ENCODE peak calls at places on chromosome 3, in six cellular contexts. A is MCF 10A, H is AG04450, X is body of pancreas, W is lower lobe of right lung, V is AG10803. O is an unnamed sample.

GRCh38 chr3:154428369-154429206 is 1.4 kb downstream of the GPR149 start:
- DNase-seq in A (no peak), H (no peak), X (no peak), W (no peak), V (no peak), O (no peak)

GRCh38 chr3:150783920-150784746 is 21.2 kb upstream of the SIAH2 start:
- DNase-seq in A (peak; percentile 42), H (no peak), X (no peak), W (no peak), V (no peak), O (no peak)

GRCh38 chr3:18891641-18892040 is 256.7 kb upstream of the KCNH8 start:
- DNase-seq in A (no peak), H (no peak), X (no peak), W (no peak), V (no peak), O (no peak)

GRCh38 chr3:143822374-143822773 is 25.9 kb downstream of the SLC9A9 start:
- DNase-seq in A (no peak), H (no peak), X (no peak), W (no peak), V (no peak), O (no peak)

GRCh38 chr3:194011807-194012206 is 124.1 kb upstream of the HES1 start:
- DNase-seq in A (no peak), H (no peak), X (no peak), W (no peak), V (no peak), O (no peak)

GRCh38 chr3:112090899-112091586 is 4.9 kb downstream of the C3orf52 start:
- DNase-seq in A (no peak), H (no peak), X (peak; percentile 66), W (no peak), V (no peak), O (no peak)

GRCh38 chr3:173173652-173174051 is 32.6 kb upstream of the SPATA16 start:
- DNase-seq in A (no peak), H (no peak), X (no peak), W (no peak), V (no peak), O (no peak)

GRCh38 chr3:68941055-68941454 is 8.7 kb upstream of the TAFA4 start:
- DNase-seq in A (no peak), H (no peak), X (peak; percentile 6), W (no peak), V (no peak), O (no peak)

GRCh38 chr3:128487813-128488635 is 5.0 kb downstream of the GATA2 start:
- DNase-seq in A (peak; percentile 76), H (peak; percentile 80), X (peak; percentile 89), W (peak; percentile 77), V (peak; percentile 90), O (peak; percentile 59)

GRCh38 chr3:71710906-71711494 is 14.2 kb downstream of the EIF4E3 start:
- DNase-seq in A (peak; percentile 56), H (no peak), X (no peak), W (no peak), V (peak; percentile 61), O (peak; percentile 26)

GRCh38 chr3:38643090-38643489 is 6.4 kb downstream of the SCN5A start:
- DNase-seq in A (no peak), H (no peak), X (no peak), W (no peak), V (no peak), O (no peak)

GRCh38 chr3:117695321-117695720 is 985.7 kb downstream of the TUSC7 start:
- DNase-seq in A (no peak), H (no peak), X (no peak), W (no peak), V (peak; percentile 68), O (no peak)

GRCh38 chr3:119609301-119609700 is 11.6 kb downstream of the PLA1A start:
- DNase-seq in A (no peak), H (no peak), X (no peak), W (no peak), V (no peak), O (no peak)

GRCh38 chr3:47342156-47342555 is 38.7 kb upstream of the PTPN23 start:
- DNase-seq in A (no peak), H (no peak), X (no peak), W (no peak), V (peak; percentile 46), O (no peak)

GRCh38 chr3:126961191-126961790 is 21.6 kb upstream of the PLXNA1 start:
- DNase-seq in A (peak; percentile 88), H (no peak), X (peak; percentile 80), W (peak; percentile 70), V (peak; percentile 87), O (no peak)

GRCh38 chr3:59545369-59545768 is 495.5 kb upstream of the CFAP20DC start:
- DNase-seq in A (no peak), H (no peak), X (no peak), W (no peak), V (no peak), O (no peak)

GRCh38 chr3:171285287-171285686 is 174.9 kb downstream of the TNIK start:
- DNase-seq in A (peak; percentile 31), H (no peak), X (no peak), W (no peak), V (no peak), O (no peak)

GRCh38 chr3:126287536-126288181 is 69.5 kb downstream of the KLF15 start:
- DNase-seq in A (peak; percentile 39), H (no peak), X (peak; percentile 84), W (peak; percentile 77), V (peak; percentile 48), O (no peak)

GRCh38 chr3:14899993-14900618 is 47.3 kb upstream of the NR2C2 start:
- DNase-seq in A (no peak), H (no peak), X (no peak), W (no peak), V (no peak), O (no peak)

GRCh38 chr3:15682766-15683165 is 81.2 kb downstream of the BTD start:
- DNase-seq in A (peak; percentile 40), H (no peak), X (no peak), W (no peak), V (peak; percentile 69), O (no peak)

GRCh38 chr3:111260878-111261277 is 189.3 kb downstream of the NECTIN3 start:
- DNase-seq in A (no peak), H (no peak), X (no peak), W (no peak), V (no peak), O (no peak)

GRCh38 chr3:37974121-37974927 is 16.3 kb upstream of the VILL start:
- DNase-seq in A (peak; percentile 68), H (no peak), X (peak; percentile 79), W (peak; percentile 78), V (peak; percentile 56), O (no peak)

GRCh38 chr3:81440666-81441065 is 320.8 kb downstream of the GBE1 start:
- DNase-seq in A (no peak), H (no peak), X (no peak), W (no peak), V (no peak), O (no peak)

GRCh38 chr3:111541391-111541790 is 606 bp upstream of the CD96 start:
- DNase-seq in A (no peak), H (no peak), X (no peak), W (no peak), V (no peak), O (no peak)

GRCh38 chr3:15983232-15983631 is 185.5 kb upstream of the ANKRD28 start:
- DNase-seq in A (peak; percentile 78), H (peak; percentile 49), X (no peak), W (no peak), V (peak; percentile 94), O (peak; percentile 67)

DNA sequence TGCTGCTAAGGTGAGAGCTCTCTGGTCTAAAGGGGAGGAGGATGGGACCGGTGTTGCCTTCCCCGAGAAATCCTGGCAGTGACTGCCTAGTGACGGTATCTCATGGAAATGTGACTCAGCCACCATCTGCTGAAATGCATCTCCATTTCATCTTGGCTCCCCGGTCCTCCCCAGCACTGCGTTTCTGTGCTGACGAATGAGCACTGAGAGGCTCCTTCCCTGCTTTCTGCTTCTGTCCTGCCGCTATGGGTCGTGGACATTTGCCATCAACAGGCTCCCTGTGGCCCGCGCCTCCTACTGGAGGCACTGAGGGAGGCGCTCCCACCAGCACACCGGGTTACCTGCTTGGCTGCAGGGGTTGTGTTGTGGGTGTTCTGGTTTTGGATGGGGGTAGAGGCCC is 13.5 kb upstream of the SEC13 start:
- DNase-seq in A (no peak), H (no peak), X (peak; percentile 7), W (no peak), V (peak; percentile 62), O (no peak)
- TF ChIP-seq CTCF in A (no peak), H (peak; percentile 34), X (no peak), W (no peak), V (peak; percentile 32), O (peak; percentile 24)

DNA sequence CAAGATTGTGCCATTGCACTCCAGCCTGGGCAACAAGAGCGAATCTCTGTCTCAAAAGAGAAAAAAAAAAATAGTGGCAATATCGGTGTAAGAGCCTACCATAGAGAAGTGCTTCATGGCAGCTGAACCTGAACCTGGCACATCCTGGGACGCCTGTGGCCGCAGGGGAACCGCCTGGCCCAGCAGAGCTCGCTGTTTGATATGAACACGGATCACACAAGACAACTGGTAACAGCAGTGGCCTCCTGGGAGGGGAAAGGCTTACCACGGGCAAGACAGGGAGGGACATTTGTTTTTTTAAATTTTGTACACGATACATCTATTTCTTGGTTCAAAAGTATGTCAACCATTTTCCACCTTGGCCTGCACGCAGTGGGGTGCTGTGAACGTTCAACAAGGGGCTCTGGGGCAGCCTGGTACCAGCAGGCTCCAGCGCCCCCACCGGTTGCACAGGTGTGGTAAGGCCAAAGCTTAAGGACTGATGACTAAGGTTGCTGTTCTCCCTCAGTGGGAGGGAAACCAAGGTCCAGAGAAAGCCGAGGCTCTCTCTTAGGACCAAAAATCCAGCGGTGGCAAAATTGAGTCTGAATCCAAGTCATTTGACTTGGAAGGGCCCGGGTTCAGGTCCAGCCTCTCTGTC is 21.7 kb upstream of the EPHB3 start:
- DNase-seq in A (no peak), H (no peak), X (no peak), W (no peak), V (no peak), O (no peak)
- TF ChIP-seq CTCF in A (no peak), H (no peak), X (no peak), W (no peak), V (no peak), O (no peak)

DNA sequence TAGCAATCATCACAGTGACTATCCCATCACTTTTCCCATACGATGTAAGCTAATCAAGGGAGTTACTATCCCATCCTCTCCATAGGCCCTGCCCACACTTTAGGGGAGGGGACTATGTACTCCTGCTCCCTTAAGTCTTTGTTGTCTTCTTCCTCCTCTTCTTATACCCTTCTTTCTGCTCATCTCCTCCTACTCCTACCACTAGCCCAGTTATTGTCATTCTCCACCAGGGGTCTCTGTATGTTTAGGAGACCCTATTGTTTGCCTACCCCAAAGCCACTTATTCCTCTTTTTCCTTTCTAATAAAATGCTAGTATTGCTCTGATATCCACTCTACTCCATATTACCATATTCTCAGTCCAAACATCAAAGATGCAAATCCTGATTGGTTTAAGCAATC is 27.8 kb downstream of the STAC start:
- DNase-seq in A (no peak), H (no peak), X (no peak), W (no peak), V (no peak), O (no peak)
- TF ChIP-seq CTCF in A (no peak), H (peak; percentile 33), X (no peak), W (no peak), V (peak; percentile 22), O (peak; percentile 18)

DNA sequence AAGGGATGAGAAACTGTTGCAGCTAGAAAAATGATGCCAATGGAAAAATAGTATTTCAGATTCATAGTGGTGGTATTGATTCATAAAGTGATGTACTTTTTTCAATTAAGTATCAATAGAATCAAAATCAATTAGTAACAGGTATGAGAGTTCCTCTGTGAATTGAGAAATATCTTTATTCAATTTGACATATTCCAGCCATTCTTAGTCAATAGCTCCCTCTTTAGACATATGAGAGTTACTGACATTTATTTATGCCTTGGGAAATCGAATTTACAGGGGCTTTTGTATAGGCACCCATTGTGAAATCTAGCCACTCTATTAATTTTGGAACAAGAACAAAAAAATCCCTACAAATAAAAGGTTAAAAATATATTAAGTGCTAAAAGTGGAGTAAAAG is 386.9 kb upstream of the CNTN3 start:
- DNase-seq in A (peak; percentile 25), H (no peak), X (no peak), W (no peak), V (peak; percentile 9), O (no peak)
- TF ChIP-seq CTCF in A (peak; percentile 37), H (peak; percentile 28), X (peak; percentile 53), W (peak; percentile 14), V (peak; percentile 45), O (no peak)

O was measured in HFF-Myc.